ENCODE peak calls at places on chromosomes 6 and 20, in eight cellular contexts. B is tibial artery; T is CD4-positive, alpha-beta memory T cell; Q is right cardiac atrium; L is endothelial cell of umbilical vein; X is fibroblast of lung; F is body of pancreas; V is heart left ventricle. P is an unnamed sample.

GRCh38 chr20:48959902-48960550 is 38.5 kb downstream of the ARFGEF2 start:
- DNase-seq in L (no peak), F (no peak), T (no peak), Q (no peak), X (peak; percentile 45), B (no peak), V (no peak), P (no peak)

GRCh38 chr6:4225207-4225872 is 90.0 kb upstream of the ECI2 start:
- DNase-seq in V (no peak), L (no peak), B (no peak), Q (no peak), X (peak; percentile 31), F (no peak), T (no peak), P (no peak)

GRCh38 chr6:53484409-53485280 is 60.3 kb downstream of the GCLC start:
- DNase-seq in F (peak; percentile 83), Q (peak; percentile 50), T (peak; percentile 71), V (no peak), L (peak; percentile 84), X (peak; percentile 86), B (peak; percentile 89), P (peak; percentile 17)

GRCh38 chr6:1604347-1604990 is 5.2 kb upstream of the FOXC1 start:
- DNase-seq in V (peak; percentile 89), L (peak; percentile 63), Q (peak; percentile 88), B (peak; percentile 57), F (peak; percentile 69), X (peak; percentile 35), T (peak; percentile 71), P (peak; percentile 95)

GRCh38 chr20:51220293-51220706 is 197.4 kb upstream of the KCNG1 start:
- DNase-seq in V (no peak), X (peak; percentile 3), B (peak; percentile 22), L (peak; percentile 31), F (peak; percentile 14), T (peak; percentile 35), Q (peak; percentile 65), P (peak; percentile 76)

GRCh38 chr20:33796907-33797544 is 14.1 kb upstream of the CHMP4B start:
- DNase-seq in X (no peak), L (no peak), V (no peak), T (no peak), F (no peak), Q (no peak), B (no peak), P (no peak)

GRCh38 chr6:41066867-41067304 is 5.3 kb downstream of the OARD1 start:
- DNase-seq in B (peak; percentile 79), X (peak; percentile 89), V (no peak), F (peak; percentile 86), Q (peak; percentile 88), L (peak; percentile 69), T (peak; percentile 54), P (peak; percentile 46)

GRCh38 chr6:15501806-15502450 is 160.9 kb downstream of the DTNBP1 start:
- DNase-seq in V (peak; percentile 77), B (no peak), T (no peak), F (peak; percentile 32), Q (peak; percentile 90), L (peak; percentile 48), X (peak; percentile 86), P (peak; percentile 36)

GRCh38 chr6:138800377-138801150 is 4.7 kb downstream of the ECT2L start:
- DNase-seq in F (no peak), X (no peak), Q (no peak), V (no peak), T (no peak), B (no peak), L (no peak), P (peak; percentile 63)

GRCh38 chr20:35144694-35145093 is 2.4 kb downstream of the EDEM2 start:
- DNase-seq in B (peak; percentile 36), V (no peak), T (no peak), L (no peak), F (no peak), Q (no peak), X (no peak), P (no peak)

GRCh38 chr20:43899274-43899878 is 15.3 kb upstream of the TOX2 start:
- DNase-seq in B (no peak), L (no peak), T (no peak), V (no peak), X (no peak), F (no peak), Q (peak; percentile 32), P (peak; percentile 53)

GRCh38 chr6:156933201-156934053 is 156.2 kb downstream of the ARID1B start:
- DNase-seq in V (no peak), X (no peak), T (no peak), L (no peak), F (peak; percentile 78), B (no peak), Q (no peak), P (no peak)

GRCh38 chr6:169292340-169293124 is 38.9 kb upstream of the THBS2 start:
- DNase-seq in Q (no peak), V (no peak), T (no peak), B (peak; percentile 44), F (no peak), X (peak; percentile 94), L (no peak), P (no peak)

DNA sequence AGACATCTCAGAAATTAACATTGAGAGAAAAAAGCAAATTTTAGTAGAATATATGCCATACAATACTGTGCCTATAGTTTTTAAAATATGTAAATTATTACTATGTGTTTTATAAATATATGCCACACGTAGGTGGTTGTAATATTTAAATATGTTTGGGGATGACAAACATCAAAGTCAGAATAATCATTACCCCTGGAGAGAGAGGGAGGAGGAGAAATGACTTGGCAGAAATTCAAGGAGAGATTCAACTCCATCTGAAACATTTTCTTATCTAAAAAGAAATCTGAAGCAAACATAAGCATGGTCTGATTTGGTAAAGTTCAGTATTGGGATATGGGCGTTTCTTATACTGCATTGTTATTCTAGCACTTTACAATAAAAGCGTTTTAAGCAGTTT is 475.6 kb downstream of the QKI start:
- DNase-seq in Q (no peak), L (no peak), B (no peak), T (no peak), V (no peak), F (no peak), X (no peak), P (no peak)
- H3K27me3 ChIP-seq in Q (no peaks in the 10 kb centered on the region), L (no peaks in the 10 kb centered on the region), B (no peaks in the 10 kb centered on the region), T (no peaks in the 10 kb centered on the region), V (no peaks in the 10 kb centered on the region), F (no peaks in the 10 kb centered on the region), X (no peaks in the 10 kb centered on the region), P (no peaks in the 10 kb centered on the region)

DNA sequence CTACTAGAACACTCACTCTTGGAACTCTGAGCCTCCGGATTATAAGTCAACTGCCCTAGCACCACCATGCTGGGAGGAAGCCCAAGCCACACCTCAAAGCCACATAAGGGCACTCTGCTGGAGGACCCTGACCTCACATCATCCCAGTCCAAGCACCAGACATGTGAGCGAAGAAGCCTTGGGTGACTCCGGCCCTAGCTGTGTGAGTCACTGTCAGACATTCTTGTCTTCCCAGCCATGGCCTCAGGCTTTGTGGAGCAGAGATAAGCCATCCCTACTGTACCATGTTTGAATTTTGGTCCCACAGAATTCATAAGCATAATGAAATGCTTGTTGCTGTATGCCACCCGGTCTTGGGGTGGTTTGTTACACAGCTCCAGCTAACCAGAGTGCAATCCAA is 247.7 kb downstream of the SOD2 start:
- DNase-seq in V (no peak), Q (no peak), L (no peak), X (no peak), F (no peak), T (no peak), B (no peak), P (no peak)
- H3K27me3 ChIP-seq in V (no peaks in the 10 kb centered on the region), Q (peaks cover 3% of the 10 kb centered on the region), L (no peaks in the 10 kb centered on the region), X (no peaks in the 10 kb centered on the region), F (no peaks in the 10 kb centered on the region), T (no peaks in the 10 kb centered on the region), B (peaks cover 2% of the 10 kb centered on the region), P (no peaks in the 10 kb centered on the region)

GRCh38 chr20:23018432-23018831 is 16.7 kb upstream of the SSTR4 start:
- DNase-seq in L (no peak), V (no peak), Q (no peak), F (no peak), X (no peak), T (no peak), B (no peak), P (no peak)

GRCh38 chr20:23020230-23020629 is 14.9 kb upstream of the SSTR4 start:
- DNase-seq in T (no peak), L (no peak), Q (no peak), X (no peak), V (no peak), F (no peak), B (no peak), P (no peak)

GRCh38 chr20:23021541-23021940 is 13.6 kb upstream of the SSTR4 start:
- DNase-seq in Q (no peak), B (no peak), V (no peak), L (no peak), X (peak; percentile 2), F (no peak), T (no peak), P (no peak)

GRCh38 chr20:23018941-23019340 is 16.2 kb upstream of the SSTR4 start:
- DNase-seq in T (no peak), Q (no peak), X (no peak), V (no peak), F (no peak), B (no peak), L (no peak), P (no peak)

GRCh38 chr20:23019403-23019802 is 15.7 kb upstream of the SSTR4 start:
- DNase-seq in Q (no peak), T (no peak), V (no peak), X (no peak), F (no peak), B (no peak), L (no peak), P (no peak)
- H3K27me3 ChIP-seq in Q (no peaks in the 10 kb centered on the region), T (no peaks in the 10 kb centered on the region), V (no peaks in the 10 kb centered on the region), X (no peaks in the 10 kb centered on the region), F (no peaks in the 10 kb centered on the region), B (no peaks in the 10 kb centered on the region), L (no peaks in the 10 kb centered on the region), P (no peaks in the 10 kb centered on the region)

GRCh38 chr6:150033197-150033771 is 8.0 kb upstream of the RAET1L start:
- DNase-seq in T (no peak), V (no peak), B (no peak), F (no peak), X (no peak), Q (no peak), L (no peak), P (no peak)

GRCh38 chr6:150029749-150030148 is 4.4 kb upstream of the RAET1L start:
- DNase-seq in L (no peak), F (no peak), Q (no peak), X (no peak), V (no peak), T (no peak), B (no peak), P (peak; percentile 51)

GRCh38 chr6:150030611-150031010 is 5.3 kb upstream of the RAET1L start:
- DNase-seq in F (no peak), B (no peak), Q (no peak), V (no peak), L (no peak), T (no peak), X (no peak), P (no peak)

GRCh38 chr6:150029276-150029675 is 3.9 kb upstream of the RAET1L start:
- DNase-seq in V (no peak), F (no peak), Q (no peak), T (no peak), B (no peak), L (no peak), X (no peak), P (no peak)

DNA sequence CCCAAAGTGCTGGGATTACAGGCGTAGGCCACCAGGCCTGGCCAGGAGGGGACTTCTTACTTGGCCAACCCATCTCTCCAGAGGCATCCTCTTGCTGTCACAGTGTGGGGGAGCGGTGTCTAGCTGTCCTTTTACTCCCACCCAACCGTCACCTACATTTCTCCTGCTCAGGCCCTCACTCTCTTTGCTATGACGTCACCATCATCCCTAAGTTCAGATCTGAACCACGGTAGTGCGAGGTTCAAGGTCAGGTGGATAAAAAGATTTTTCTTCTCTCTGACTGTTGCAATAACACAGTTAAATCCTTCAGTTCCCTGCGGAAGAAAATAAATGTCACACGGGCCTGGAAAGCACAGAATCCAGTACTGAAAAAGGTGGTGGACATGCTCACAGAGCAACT is 7.3 kb upstream of the RAET1L start:
- DNase-seq in Q (no peak), B (no peak), V (no peak), F (no peak), X (no peak), T (no peak), L (no peak), P (no peak)
- H3K27me3 ChIP-seq in Q (no peaks in the 10 kb centered on the region), B (peaks cover 32% of the 10 kb centered on the region), V (peaks cover 19% of the 10 kb centered on the region), F (peaks cover 17% of the 10 kb centered on the region), X (peaks cover 37% of the 10 kb centered on the region), T (peaks cover 29% of the 10 kb centered on the region), L (peaks cover 52% of the 10 kb centered on the region), P (peaks cover 47% of the 10 kb centered on the region)